ENCODE peak calls at places on chromosomes 13 and 19, in six cellular contexts. One of them, this sample, is unnamed.

GRCh38 chr13:100089633-100090032 is 740 bp downstream of the PCCA start:
- DNase-seq in aorta: no peak
- DNase-seq in body of pancreas: peak
- DNase-seq in left ventricle myocardium inferior: no peak
- DNase-seq in GM23248: peak
- DNase-seq in iPS DF 6.9: no peak
- DNase-seq in this sample: no peak

GRCh38 chr19:47766670-47767069 is 11.8 kb upstream of the SELENOW start:
- DNase-seq in GM23248: no peak
- DNase-seq in aorta: no peak
- DNase-seq in left ventricle myocardium inferior: no peak
- DNase-seq in iPS DF 6.9: no peak
- DNase-seq in body of pancreas: no peak
- DNase-seq in this sample: no peak

GRCh38 chr13:98919566-98919965 is 58.3 kb downstream of the DOCK9 start:
- DNase-seq in aorta: no peak
- DNase-seq in left ventricle myocardium inferior: no peak
- DNase-seq in iPS DF 6.9: no peak
- DNase-seq in body of pancreas: no peak
- DNase-seq in GM23248: no peak
- DNase-seq in this sample: no peak

GRCh38 chr19:48292798-48293197 is 22.9 kb downstream of the ZNF114 start:
- DNase-seq in body of pancreas: no peak
- DNase-seq in aorta: no peak
- DNase-seq in iPS DF 6.9: no peak
- DNase-seq in left ventricle myocardium inferior: no peak
- DNase-seq in GM23248: peak
- DNase-seq in this sample: no peak

GRCh38 chr13:75938811-75939525 is 302.8 kb downstream of the LMO7 start:
- DNase-seq in iPS DF 6.9: no peak
- DNase-seq in body of pancreas: no peak
- DNase-seq in left ventricle myocardium inferior: no peak
- DNase-seq in aorta: no peak
- DNase-seq in GM23248: peak
- DNase-seq in this sample: no peak

GRCh38 chr19:28289294-28290063 is 923.5 kb downstream of the UQCRFS1 start:
- DNase-seq in iPS DF 6.9: no peak
- DNase-seq in body of pancreas: peak
- DNase-seq in left ventricle myocardium inferior: no peak
- DNase-seq in GM23248: peak
- DNase-seq in aorta: no peak
- DNase-seq in this sample: no peak

GRCh38 chr13:40116008-40116407 is 460.5 kb downstream of the COG6 start:
- DNase-seq in body of pancreas: peak
- DNase-seq in iPS DF 6.9: no peak
- DNase-seq in aorta: peak
- DNase-seq in GM23248: peak
- DNase-seq in left ventricle myocardium inferior: no peak
- DNase-seq in this sample: no peak

GRCh38 chr13:38514575-38514974 is 164.9 kb downstream of the UFM1 start:
- DNase-seq in GM23248: no peak
- DNase-seq in iPS DF 6.9: no peak
- DNase-seq in aorta: no peak
- DNase-seq in body of pancreas: no peak
- DNase-seq in left ventricle myocardium inferior: no peak
- DNase-seq in this sample: no peak

GRCh38 chr13:94641432-94641941 is 39.8 kb downstream of the GPR180 start:
- DNase-seq in body of pancreas: no peak
- DNase-seq in GM23248: peak
- DNase-seq in aorta: no peak
- DNase-seq in iPS DF 6.9: no peak
- DNase-seq in left ventricle myocardium inferior: no peak
- DNase-seq in this sample: no peak

GRCh38 chr13:50521750-50522149 is 321.7 kb downstream of the DLEU7 start:
- DNase-seq in iPS DF 6.9: no peak
- DNase-seq in body of pancreas: peak
- DNase-seq in GM23248: peak
- DNase-seq in left ventricle myocardium inferior: no peak
- DNase-seq in aorta: no peak
- DNase-seq in this sample: no peak

GRCh38 chr19:49761625-49762311 is 1.3 kb downstream of the TSKS start:
- DNase-seq in left ventricle myocardium inferior: peak
- DNase-seq in GM23248: peak
- DNase-seq in iPS DF 6.9: no peak
- DNase-seq in aorta: no peak
- DNase-seq in body of pancreas: no peak
- DNase-seq in this sample: no peak

GRCh38 chr19:41927810-41928192 is 448 bp downstream of the ERFL start:
- DNase-seq in GM23248: no peak
- DNase-seq in left ventricle myocardium inferior: no peak
- DNase-seq in iPS DF 6.9: no peak
- DNase-seq in aorta: no peak
- DNase-seq in body of pancreas: no peak
- DNase-seq in this sample: no peak

GRCh38 chr13:96020155-96020575 is 33.0 kb downstream of the UGGT2 start:
- DNase-seq in GM23248: peak
- DNase-seq in iPS DF 6.9: no peak
- DNase-seq in left ventricle myocardium inferior: no peak
- DNase-seq in aorta: no peak
- DNase-seq in body of pancreas: peak
- DNase-seq in this sample: no peak

GRCh38 chr13:25980255-25980654 is 71.6 kb downstream of the SHISA2 start:
- DNase-seq in iPS DF 6.9: peak
- DNase-seq in body of pancreas: no peak
- DNase-seq in GM23248: peak
- DNase-seq in left ventricle myocardium inferior: no peak
- DNase-seq in aorta: no peak
- DNase-seq in this sample: no peak

GRCh38 chr19:50358483-50359431 is 6.7 kb downstream of the NAPSA start:
- DNase-seq in left ventricle myocardium inferior: peak
- DNase-seq in body of pancreas: peak
- DNase-seq in iPS DF 6.9: no peak
- DNase-seq in aorta: peak
- DNase-seq in GM23248: peak
- DNase-seq in this sample: no peak

GRCh38 chr13:27170221-27170520 is 1.4 kb downstream of the USP12 start:
- DNase-seq in GM23248: no peak
- DNase-seq in iPS DF 6.9: no peak
- DNase-seq in body of pancreas: no peak
- DNase-seq in left ventricle myocardium inferior: no peak
- DNase-seq in aorta: no peak
- DNase-seq in this sample: no peak

GRCh38 chr19:741506-742131 is 9.3 kb upstream of the MISP start:
- DNase-seq in body of pancreas: no peak
- DNase-seq in left ventricle myocardium inferior: no peak
- DNase-seq in iPS DF 6.9: peak
- DNase-seq in aorta: no peak
- DNase-seq in GM23248: no peak
- DNase-seq in this sample: no peak

GRCh38 chr13:76009491-76009890 is 373.4 kb downstream of the LMO7 start:
- DNase-seq in left ventricle myocardium inferior: no peak
- DNase-seq in iPS DF 6.9: no peak
- DNase-seq in body of pancreas: no peak
- DNase-seq in GM23248: no peak
- DNase-seq in aorta: no peak
- DNase-seq in this sample: no peak

GRCh38 chr19:4908311-4908710 is 990 bp upstream of the UHRF1 start:
- DNase-seq in GM23248: no peak
- DNase-seq in aorta: no peak
- DNase-seq in left ventricle myocardium inferior: no peak
- DNase-seq in iPS DF 6.9: no peak
- DNase-seq in body of pancreas: no peak
- DNase-seq in this sample: no peak

GRCh38 chr13:45412274-45413049 is 5.7 kb downstream of the SLC25A30 start:
- DNase-seq in aorta: no peak
- DNase-seq in GM23248: no peak
- DNase-seq in left ventricle myocardium inferior: no peak
- DNase-seq in body of pancreas: no peak
- DNase-seq in iPS DF 6.9: no peak
- DNase-seq in this sample: no peak

GRCh38 chr13:34926513-34926912 is 15.6 kb upstream of the NBEA start:
- DNase-seq in left ventricle myocardium inferior: no peak
- DNase-seq in GM23248: peak
- DNase-seq in iPS DF 6.9: no peak
- DNase-seq in body of pancreas: no peak
- DNase-seq in aorta: no peak
- DNase-seq in this sample: no peak

GRCh38 chr13:44903596-44903995 is 85.7 kb downstream of the NUFIP1 start:
- DNase-seq in GM23248: peak
- DNase-seq in left ventricle myocardium inferior: peak
- DNase-seq in body of pancreas: peak
- DNase-seq in aorta: peak
- DNase-seq in iPS DF 6.9: no peak
- DNase-seq in this sample: no peak

GRCh38 chr19:50203281-50204080 is at the start of gene MYH14:
- DNase-seq in iPS DF 6.9: peak
- DNase-seq in GM23248: peak
- DNase-seq in left ventricle myocardium inferior: peak
- DNase-seq in body of pancreas: peak
- DNase-seq in aorta: peak
- DNase-seq in this sample: no peak

GRCh38 chr19:14768001-14768400 is 10.4 kb downstream of the ADGRE2 start:
- DNase-seq in aorta: no peak
- DNase-seq in left ventricle myocardium inferior: no peak
- DNase-seq in GM23248: no peak
- DNase-seq in body of pancreas: no peak
- DNase-seq in iPS DF 6.9: no peak
- DNase-seq in this sample: peak

DNA sequence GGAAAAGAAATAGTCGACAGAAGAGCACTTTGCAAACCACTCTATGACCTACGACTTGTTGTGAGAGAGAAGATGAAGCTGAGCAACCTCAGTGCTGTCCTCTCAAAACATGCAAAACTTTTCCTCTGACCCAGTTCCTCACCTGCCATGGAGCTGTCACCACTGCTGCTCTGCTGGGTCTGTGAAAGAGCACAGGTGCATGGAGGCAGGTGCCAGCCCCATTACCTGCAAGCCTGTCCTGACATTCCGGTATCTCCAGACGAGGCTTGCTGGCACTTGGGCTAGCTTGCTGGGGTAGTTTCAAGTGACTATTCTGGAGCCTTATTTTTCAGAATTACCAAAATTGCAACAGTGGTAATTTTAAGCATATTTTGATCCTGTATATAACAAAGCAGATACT is 49.5 kb upstream of the RFXAP start:
- DNase-seq in GM23248: no peak
- DNase-seq in aorta: no peak
- DNase-seq in left ventricle myocardium inferior: no peak
- DNase-seq in iPS DF 6.9: no peak
- DNase-seq in body of pancreas: peak
- DNase-seq in this sample: no peak
- H3K4me3 ChIP-seq in GM23248: no peak
- H3K4me3 ChIP-seq in aorta: no peak
- H3K4me3 ChIP-seq in left ventricle myocardium inferior: no peak
- H3K4me3 ChIP-seq in iPS DF 6.9: no peak
- H3K4me3 ChIP-seq in body of pancreas: no peak
- H3K4me3 ChIP-seq in this sample: no peak

GRCh38 chr19:7242601-7243258 is 51.5 kb downstream of the INSR start:
- DNase-seq in body of pancreas: no peak
- DNase-seq in GM23248: peak
- DNase-seq in iPS DF 6.9: no peak
- DNase-seq in aorta: no peak
- DNase-seq in left ventricle myocardium inferior: no peak
- DNase-seq in this sample: no peak
- H3K27ac ChIP-seq in body of pancreas: no peak
- H3K27ac ChIP-seq in GM23248: peak
- H3K27ac ChIP-seq in iPS DF 6.9: no peak
- H3K27ac ChIP-seq in aorta: peak
- H3K27ac ChIP-seq in left ventricle myocardium inferior: peak
- H3K27ac ChIP-seq in this sample: no peak

GRCh38 chr13:102401305-102401704 is 543 bp downstream of the FGF14 start:
- DNase-seq in GM23248: peak
- DNase-seq in left ventricle myocardium inferior: no peak
- DNase-seq in aorta: no peak
- DNase-seq in body of pancreas: no peak
- DNase-seq in iPS DF 6.9: no peak
- DNase-seq in this sample: no peak
- H3K4me3 ChIP-seq in GM23248: peak
- H3K4me3 ChIP-seq in left ventricle myocardium inferior: peak
- H3K4me3 ChIP-seq in aorta: peak
- H3K4me3 ChIP-seq in body of pancreas: no peak
- H3K4me3 ChIP-seq in iPS DF 6.9: no peak
- H3K4me3 ChIP-seq in this sample: no peak

GRCh38 chr19:40445637-40445944 is 1.5 kb upstream of the SERTAD3 start:
- DNase-seq in aorta: no peak
- DNase-seq in iPS DF 6.9: no peak
- DNase-seq in left ventricle myocardium inferior: no peak
- DNase-seq in body of pancreas: no peak
- DNase-seq in GM23248: no peak
- DNase-seq in this sample: no peak

GRCh38 chr19:40444181-40445005 is at the start of gene SERTAD3:
- DNase-seq in GM23248: peak
- DNase-seq in aorta: peak
- DNase-seq in iPS DF 6.9: no peak
- DNase-seq in left ventricle myocardium inferior: peak
- DNase-seq in body of pancreas: peak
- DNase-seq in this sample: peak

GRCh38 chr19:40445945-40446784 is 2.0 kb upstream of the SERTAD3 start:
- DNase-seq in iPS DF 6.9: no peak
- DNase-seq in left ventricle myocardium inferior: no peak
- DNase-seq in GM23248: peak
- DNase-seq in body of pancreas: no peak
- DNase-seq in aorta: no peak
- DNase-seq in this sample: no peak

GRCh38 chr19:40443930-40444180 is 280 bp downstream of the SERTAD3 start:
- DNase-seq in aorta: no peak
- DNase-seq in left ventricle myocardium inferior: no peak
- DNase-seq in iPS DF 6.9: no peak
- DNase-seq in body of pancreas: no peak
- DNase-seq in GM23248: no peak
- DNase-seq in this sample: no peak

GRCh38 chr19:40445006-40445312 is 824 bp upstream of the SERTAD3 start:
- DNase-seq in iPS DF 6.9: no peak
- DNase-seq in left ventricle myocardium inferior: no peak
- DNase-seq in GM23248: no peak
- DNase-seq in aorta: no peak
- DNase-seq in body of pancreas: no peak
- DNase-seq in this sample: no peak
- H3K27ac ChIP-seq in iPS DF 6.9: no peak
- H3K27ac ChIP-seq in left ventricle myocardium inferior: peak
- H3K27ac ChIP-seq in GM23248: peak
- H3K27ac ChIP-seq in aorta: no peak
- H3K27ac ChIP-seq in body of pancreas: peak
- H3K27ac ChIP-seq in this sample: peak

DNA sequence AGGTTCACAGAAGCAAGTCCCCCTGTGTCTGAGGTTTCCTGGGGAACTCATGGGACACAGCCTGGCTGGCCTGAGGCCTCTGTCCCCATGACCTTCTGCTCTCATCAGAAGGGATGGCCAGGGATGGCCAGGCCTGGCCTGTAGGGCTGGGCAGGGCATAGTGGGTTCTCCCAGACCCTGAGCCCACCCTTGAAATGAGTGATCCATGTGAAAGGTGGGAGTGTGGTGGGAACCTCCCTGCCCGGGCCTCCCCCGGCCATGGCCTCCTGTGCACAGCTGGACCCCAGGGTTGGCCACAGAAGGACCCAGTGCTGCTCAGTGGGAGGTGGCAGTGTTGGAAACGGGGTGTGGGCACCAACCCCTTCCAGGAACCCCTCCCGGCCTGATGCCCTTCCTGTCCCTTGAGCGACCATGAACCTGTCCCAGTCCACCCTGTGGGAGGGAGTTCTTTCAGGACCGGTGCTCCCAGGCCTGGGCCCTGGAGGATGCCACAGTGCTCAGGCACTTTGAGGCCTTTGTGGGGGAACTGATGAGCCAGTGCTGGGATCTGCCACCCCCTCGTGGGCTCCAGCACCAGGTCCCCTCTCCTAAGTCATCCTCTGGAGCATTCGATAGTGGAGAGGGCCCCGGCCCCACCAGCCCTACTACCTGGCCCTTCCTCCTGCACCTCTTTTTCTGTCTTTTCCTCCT is 15.5 kb upstream of the ZNF14 start:
- DNase-seq in aorta: no peak
- DNase-seq in left ventricle myocardium inferior: no peak
- DNase-seq in iPS DF 6.9: no peak
- DNase-seq in GM23248: no peak
- DNase-seq in body of pancreas: no peak
- DNase-seq in this sample: no peak
- H3K4me3 ChIP-seq in aorta: no peak
- H3K4me3 ChIP-seq in left ventricle myocardium inferior: no peak
- H3K4me3 ChIP-seq in iPS DF 6.9: no peak
- H3K4me3 ChIP-seq in GM23248: no peak
- H3K4me3 ChIP-seq in body of pancreas: no peak
- H3K4me3 ChIP-seq in this sample: no peak

This sample was measured in RWPE2.